ENCODE peak calls at places on chromosomes 13 and 19, in seven cellular contexts. One of them, this sample, is unnamed.

GRCh38 chr13:27026396-27026795 is 145.2 kb downstream of the USP12 start:
- DNase-seq in aorta: no peak
- DNase-seq in vagina: no peak
- DNase-seq in neural progenitor cell: no peak
- DNase-seq in breast epithelium: no peak
- DNase-seq in IMR-90: no peak
- DNase-seq in PC-3: no peak
- DNase-seq in this sample: no peak

GRCh38 chr13:97944396-97945029 is 9.0 kb upstream of the IPO5 start:
- DNase-seq in aorta: no peak
- DNase-seq in vagina: no peak
- DNase-seq in PC-3: peak; percentile 87
- DNase-seq in breast epithelium: no peak
- DNase-seq in IMR-90: peak; percentile 62
- DNase-seq in neural progenitor cell: no peak
- DNase-seq in this sample: no peak

GRCh38 chr19:10603084-10603872 is 16.2 kb upstream of the AP1M2 start:
- DNase-seq in vagina: no peak
- DNase-seq in aorta: peak; percentile 74
- DNase-seq in PC-3: no peak
- DNase-seq in neural progenitor cell: peak; percentile 54
- DNase-seq in breast epithelium: peak; percentile 59
- DNase-seq in IMR-90: no peak
- DNase-seq in this sample: peak; percentile 79

GRCh38 chr19:48680436-48681126 is 7.8 kb upstream of the NTN5 start:
- DNase-seq in aorta: peak; percentile 40
- DNase-seq in breast epithelium: no peak
- DNase-seq in PC-3: no peak
- DNase-seq in vagina: no peak
- DNase-seq in IMR-90: no peak
- DNase-seq in neural progenitor cell: no peak
- DNase-seq in this sample: peak; percentile 38

GRCh38 chr13:104855581-104855980 is 1679.9 kb downstream of the EFNB2 start:
- DNase-seq in PC-3: no peak
- DNase-seq in IMR-90: no peak
- DNase-seq in vagina: no peak
- DNase-seq in breast epithelium: no peak
- DNase-seq in neural progenitor cell: no peak
- DNase-seq in aorta: no peak
- DNase-seq in this sample: no peak

GRCh38 chr19:42199440-42200115 is 17.9 kb downstream of the DEDD2 start:
- DNase-seq in PC-3: no peak
- DNase-seq in neural progenitor cell: no peak
- DNase-seq in aorta: peak; percentile 73
- DNase-seq in breast epithelium: no peak
- DNase-seq in IMR-90: no peak
- DNase-seq in vagina: no peak
- DNase-seq in this sample: peak; percentile 82

GRCh38 chr19:3440082-3440481 is 40.2 kb downstream of the SMIM24 start:
- DNase-seq in breast epithelium: no peak
- DNase-seq in neural progenitor cell: peak; percentile 50
- DNase-seq in aorta: peak; percentile 70
- DNase-seq in PC-3: peak; percentile 42
- DNase-seq in IMR-90: no peak
- DNase-seq in vagina: no peak
- DNase-seq in this sample: peak; percentile 93

GRCh38 chr19:14467391-14467790 is 7.8 kb downstream of the PTGER1 start:
- DNase-seq in aorta: no peak
- DNase-seq in breast epithelium: no peak
- DNase-seq in PC-3: no peak
- DNase-seq in IMR-90: no peak
- DNase-seq in vagina: no peak
- DNase-seq in neural progenitor cell: no peak
- DNase-seq in this sample: no peak

GRCh38 chr13:48232420-48233096 is 448 bp upstream of the ITM2B start:
- DNase-seq in PC-3: peak; percentile 4
- DNase-seq in vagina: no peak
- DNase-seq in aorta: no peak
- DNase-seq in IMR-90: no peak
- DNase-seq in neural progenitor cell: peak; percentile 18
- DNase-seq in breast epithelium: no peak
- DNase-seq in this sample: peak; percentile 39

GRCh38 chr13:108363651-108364050 is 94.1 kb downstream of the TNFSF13B start:
- DNase-seq in neural progenitor cell: no peak
- DNase-seq in IMR-90: no peak
- DNase-seq in aorta: no peak
- DNase-seq in breast epithelium: no peak
- DNase-seq in PC-3: no peak
- DNase-seq in vagina: no peak
- DNase-seq in this sample: no peak

GRCh38 chr19:19106061-19106551 is 32.2 kb downstream of the TMEM161A start:
- DNase-seq in vagina: no peak
- DNase-seq in neural progenitor cell: peak; percentile 69
- DNase-seq in IMR-90: no peak
- DNase-seq in aorta: no peak
- DNase-seq in PC-3: no peak
- DNase-seq in breast epithelium: no peak
- DNase-seq in this sample: peak; percentile 85

GRCh38 chr13:65435590-65435989 is 1794.5 kb downstream of the PCDH9 start:
- DNase-seq in breast epithelium: no peak
- DNase-seq in vagina: no peak
- DNase-seq in IMR-90: no peak
- DNase-seq in aorta: no peak
- DNase-seq in PC-3: no peak
- DNase-seq in neural progenitor cell: no peak
- DNase-seq in this sample: no peak
- H3K4me3 ChIP-seq in breast epithelium: no peak overlapping the region
- H3K4me3 ChIP-seq in vagina: no peak overlapping the region
- H3K4me3 ChIP-seq in IMR-90: no peak overlapping the region
- H3K4me3 ChIP-seq in aorta: no peak overlapping the region
- H3K4me3 ChIP-seq in PC-3: no peak overlapping the region
- H3K4me3 ChIP-seq in neural progenitor cell: no peak overlapping the region
- H3K4me3 ChIP-seq in this sample: no peak overlapping the region

GRCh38 chr19:30214651-30215051 is 157.5 kb upstream of the ZNF536 start:
- DNase-seq in PC-3: peak; percentile 52
- DNase-seq in breast epithelium: no peak
- DNase-seq in aorta: no peak
- DNase-seq in neural progenitor cell: no peak
- DNase-seq in vagina: no peak
- DNase-seq in IMR-90: no peak
- DNase-seq in this sample: no peak

GRCh38 chr19:30216453-30216852 is 155.7 kb upstream of the ZNF536 start:
- DNase-seq in breast epithelium: no peak
- DNase-seq in neural progenitor cell: no peak
- DNase-seq in vagina: no peak
- DNase-seq in PC-3: no peak
- DNase-seq in aorta: no peak
- DNase-seq in IMR-90: no peak
- DNase-seq in this sample: no peak

GRCh38 chr19:30219682-30220081 is 152.5 kb upstream of the ZNF536 start:
- DNase-seq in neural progenitor cell: no peak
- DNase-seq in IMR-90: no peak
- DNase-seq in aorta: no peak
- DNase-seq in vagina: no peak
- DNase-seq in breast epithelium: no peak
- DNase-seq in PC-3: no peak
- DNase-seq in this sample: no peak

GRCh38 chr19:30215248-30215647 is 156.9 kb upstream of the ZNF536 start:
- DNase-seq in vagina: no peak
- DNase-seq in neural progenitor cell: no peak
- DNase-seq in breast epithelium: no peak
- DNase-seq in PC-3: no peak
- DNase-seq in aorta: no peak
- DNase-seq in IMR-90: no peak
- DNase-seq in this sample: no peak

DNA sequence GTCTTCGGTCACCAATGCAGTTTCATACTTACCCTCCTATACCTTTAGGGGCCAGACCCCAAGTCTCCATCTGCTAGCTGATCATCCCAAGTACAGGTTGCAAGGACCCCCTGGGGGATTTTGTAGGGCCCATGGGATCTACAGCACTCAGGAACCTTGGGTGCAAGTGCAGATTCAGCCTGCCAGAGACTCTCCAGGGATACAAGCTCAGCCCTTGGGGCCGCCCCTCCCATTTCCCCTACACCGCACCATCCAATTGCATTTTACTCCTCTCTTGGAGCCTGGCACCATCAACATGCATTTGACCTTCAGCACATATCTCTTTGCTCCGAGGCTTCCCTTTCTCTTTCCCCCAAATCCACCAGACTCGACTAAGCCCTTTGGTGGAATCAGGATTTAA is 154.7 kb upstream of the ZNF536 start:
- DNase-seq in PC-3: no peak
- DNase-seq in IMR-90: no peak
- DNase-seq in vagina: no peak
- DNase-seq in breast epithelium: no peak
- DNase-seq in neural progenitor cell: no peak
- DNase-seq in aorta: no peak
- DNase-seq in this sample: no peak
- H3K27me3 ChIP-seq in PC-3: no peaks in the 10 kb centered on the region
- H3K27me3 ChIP-seq in IMR-90: no peaks in the 10 kb centered on the region
- H3K27me3 ChIP-seq in vagina: no peaks in the 10 kb centered on the region
- H3K27me3 ChIP-seq in breast epithelium: peaks cover 31% of the 10 kb centered on the region
- H3K27me3 ChIP-seq in neural progenitor cell: peaks cover 20% of the 10 kb centered on the region
- H3K27me3 ChIP-seq in aorta: no peaks in the 10 kb centered on the region
- H3K27me3 ChIP-seq in this sample: peaks cover 5% of the 10 kb centered on the region

GRCh38 chr19:55619264-55619663 is 5.1 kb downstream of the ZNF784 start:
- DNase-seq in IMR-90: peak; percentile 61
- DNase-seq in vagina: no peak
- DNase-seq in aorta: no peak
- DNase-seq in breast epithelium: no peak
- DNase-seq in PC-3: no peak
- DNase-seq in neural progenitor cell: no peak
- DNase-seq in this sample: no peak

GRCh38 chr19:55618426-55618825 is 5.9 kb downstream of the ZNF784 start:
- DNase-seq in neural progenitor cell: no peak
- DNase-seq in vagina: no peak
- DNase-seq in PC-3: no peak
- DNase-seq in IMR-90: no peak
- DNase-seq in breast epithelium: no peak
- DNase-seq in aorta: no peak
- DNase-seq in this sample: no peak

GRCh38 chr19:55615553-55616394 is 8.6 kb downstream of the ZNF784 start:
- DNase-seq in PC-3: no peak
- DNase-seq in breast epithelium: no peak
- DNase-seq in aorta: no peak
- DNase-seq in vagina: no peak
- DNase-seq in IMR-90: no peak
- DNase-seq in neural progenitor cell: no peak
- DNase-seq in this sample: peak; percentile 54

GRCh38 chr19:55616395-55616875 is 7.9 kb downstream of the ZNF784 start:
- DNase-seq in aorta: no peak
- DNase-seq in PC-3: no peak
- DNase-seq in neural progenitor cell: no peak
- DNase-seq in vagina: no peak
- DNase-seq in breast epithelium: no peak
- DNase-seq in IMR-90: no peak
- DNase-seq in this sample: peak; percentile 48

GRCh38 chr19:55617426-55617825 is 6.9 kb downstream of the ZNF784 start:
- DNase-seq in IMR-90: no peak
- DNase-seq in neural progenitor cell: no peak
- DNase-seq in PC-3: no peak
- DNase-seq in vagina: no peak
- DNase-seq in aorta: no peak
- DNase-seq in breast epithelium: no peak
- DNase-seq in this sample: no peak
- H3K4me3 ChIP-seq in IMR-90: no peak overlapping the region
- H3K4me3 ChIP-seq in neural progenitor cell: no peak overlapping the region
- H3K4me3 ChIP-seq in PC-3: no peak overlapping the region
- H3K4me3 ChIP-seq in vagina: no peak overlapping the region
- H3K4me3 ChIP-seq in aorta: no peak overlapping the region
- H3K4me3 ChIP-seq in breast epithelium: no peak overlapping the region
- H3K4me3 ChIP-seq in this sample: no peak overlapping the region

GRCh38 chr19:7744871-7745270 is 2.5 kb downstream of the CD209 start:
- DNase-seq in breast epithelium: no peak
- DNase-seq in aorta: no peak
- DNase-seq in vagina: no peak
- DNase-seq in neural progenitor cell: no peak
- DNase-seq in PC-3: no peak
- DNase-seq in IMR-90: no peak
- DNase-seq in this sample: no peak
- H3K27me3 ChIP-seq in breast epithelium: peaks cover 44% of the 10 kb centered on the region
- H3K27me3 ChIP-seq in aorta: peaks cover 1% of the 10 kb centered on the region
- H3K27me3 ChIP-seq in vagina: no peaks in the 10 kb centered on the region
- H3K27me3 ChIP-seq in neural progenitor cell: peaks cover 23% of the 10 kb centered on the region
- H3K27me3 ChIP-seq in PC-3: peaks cover 37% of the 10 kb centered on the region
- H3K27me3 ChIP-seq in IMR-90: peaks cover 9% of the 10 kb centered on the region
- H3K27me3 ChIP-seq in this sample: peaks cover 1% of the 10 kb centered on the region

DNA sequence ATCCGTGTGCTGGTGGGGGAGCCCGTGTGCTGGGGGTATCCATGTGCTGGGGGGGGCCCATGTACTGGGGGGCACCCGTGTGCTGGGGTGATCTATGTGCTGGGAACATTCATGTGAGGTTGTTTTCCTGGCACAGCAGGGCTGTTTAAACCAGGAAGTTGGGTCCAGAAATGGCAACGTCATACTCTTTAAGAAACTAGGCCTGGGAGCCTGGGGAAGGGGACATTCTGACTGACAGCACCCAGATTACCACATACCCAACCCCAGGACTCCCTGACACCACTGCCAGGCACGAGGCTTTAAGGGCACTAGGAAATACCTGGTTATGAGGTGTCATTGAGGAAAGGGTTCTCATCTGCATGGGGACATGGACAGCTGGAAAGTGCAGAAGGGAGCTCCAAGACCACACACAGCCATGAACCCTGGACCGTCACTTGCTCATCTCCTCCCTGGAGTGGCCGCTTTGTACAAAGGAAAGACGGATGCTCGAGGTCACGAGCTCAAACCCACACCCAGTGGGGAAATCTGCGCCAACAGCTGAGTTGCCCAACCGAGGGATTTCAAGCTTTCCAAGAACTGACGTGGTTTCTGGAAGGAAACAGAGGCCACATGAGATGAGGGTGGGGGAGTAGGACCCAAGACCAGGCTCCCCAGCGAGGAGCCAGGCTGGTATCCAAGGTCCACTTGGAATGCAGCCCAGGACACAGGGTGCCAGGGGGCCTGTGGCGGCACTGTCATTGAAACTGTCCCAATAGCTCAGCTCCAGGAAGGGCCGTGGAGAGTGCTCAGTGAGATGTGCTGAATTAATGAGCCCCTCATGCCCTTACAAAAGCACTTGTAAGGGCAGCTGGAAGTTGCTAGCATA is 40.9 kb downstream of the RAB20 start:
- DNase-seq in PC-3: no peak
- DNase-seq in neural progenitor cell: no peak
- DNase-seq in IMR-90: peak; percentile 53
- DNase-seq in aorta: peak; percentile 94
- DNase-seq in vagina: no peak
- DNase-seq in breast epithelium: no peak
- DNase-seq in this sample: no peak
- H3K4me3 ChIP-seq in PC-3: no peak overlapping the region
- H3K4me3 ChIP-seq in neural progenitor cell: no peak overlapping the region
- H3K4me3 ChIP-seq in IMR-90: no peak overlapping the region
- H3K4me3 ChIP-seq in aorta: no peak overlapping the region
- H3K4me3 ChIP-seq in vagina: no peak overlapping the region
- H3K4me3 ChIP-seq in breast epithelium: no peak overlapping the region
- H3K4me3 ChIP-seq in this sample: no peak overlapping the region

GRCh38 chr13:20177049-20177831 is 15.5 kb downstream of the GJB2 start:
- DNase-seq in PC-3: no peak
- DNase-seq in vagina: no peak
- DNase-seq in aorta: no peak
- DNase-seq in neural progenitor cell: no peak
- DNase-seq in IMR-90: no peak
- DNase-seq in breast epithelium: no peak
- DNase-seq in this sample: peak; percentile 52
- H3K27me3 ChIP-seq in PC-3: no peaks in the 10 kb centered on the region
- H3K27me3 ChIP-seq in vagina: no peaks in the 10 kb centered on the region
- H3K27me3 ChIP-seq in aorta: no peaks in the 10 kb centered on the region
- H3K27me3 ChIP-seq in neural progenitor cell: no peaks in the 10 kb centered on the region
- H3K27me3 ChIP-seq in IMR-90: peaks cover 6% of the 10 kb centered on the region
- H3K27me3 ChIP-seq in breast epithelium: peaks cover 42% of the 10 kb centered on the region
- H3K27me3 ChIP-seq in this sample: peaks cover 2% of the 10 kb centered on the region

This sample was measured in H7.